ENCODE peak calls at places on chromosomes 7 and 10, in seven cellular contexts. A is upper lobe of left lung; C is CD4-positive, CD25-positive, alpha-beta regulatory T cell; G is lung; P is cardiac fibroblast; F is stomach; B is tibial artery. H is an unnamed sample.

GRCh38 chr7:25389489-25390106 is 161.3 kb upstream of the NPVF start:
- DNase-seq in A (no peak), C (peak), G (no peak), P (peak), F (no peak), B (no peak), H (no peak)

GRCh38 chr7:157004050-157004838 is 6.2 kb downstream of the MNX1 start:
- DNase-seq in A (peak), C (no peak), G (no peak), P (peak), F (no peak), B (peak), H (peak)

GRCh38 chr10:114869500-114869899 is 47.9 kb downstream of the FHIP2A start:
- DNase-seq in A (no peak), C (no peak), G (no peak), P (peak), F (no peak), B (no peak), H (no peak)

GRCh38 chr7:80082214-80082613 is 52.4 kb upstream of the GNAI1 start:
- DNase-seq in A (no peak), C (no peak), G (no peak), P (no peak), F (no peak), B (no peak), H (no peak)

GRCh38 chr10:13891542-13892431 is 305.0 kb downstream of the PRPF18 start:
- DNase-seq in A (peak), C (peak), G (no peak), P (peak), F (no peak), B (peak), H (no peak)

GRCh38 chr10:23402856-23403255 is 36.0 kb upstream of the OTUD1 start:
- DNase-seq in A (no peak), C (no peak), G (no peak), P (no peak), F (no peak), B (no peak), H (no peak)

GRCh38 chr7:43559939-43560335 is 23.0 kb upstream of the STK17A start:
- DNase-seq in A (no peak), C (no peak), G (no peak), P (no peak), F (no peak), B (no peak), H (no peak)

GRCh38 chr7:47949703-47950102 is 1.4 kb upstream of the PKD1L1 start:
- DNase-seq in A (no peak), C (no peak), G (no peak), P (no peak), F (no peak), B (no peak), H (no peak)

GRCh38 chr10:91799580-91799975 is 1.4 kb downstream of the TNKS2 start:
- DNase-seq in A (no peak), C (no peak), G (no peak), P (peak), F (no peak), B (no peak), H (no peak)
- H3K4me3 ChIP-seq in A (peak), C (peak), G (no peak), P (peak), F (peak), B (peak), H (no peak)

GRCh38 chr10:120458432-120458831 is 1.4 kb downstream of the PLPP4 start:
- DNase-seq in A (no peak), C (no peak), G (peak), P (no peak), F (no peak), B (no peak), H (no peak)

GRCh38 chr10:120455606-120456005 is 1.4 kb upstream of the PLPP4 start:
- DNase-seq in A (no peak), C (no peak), G (peak), P (no peak), F (no peak), B (no peak), H (no peak)

GRCh38 chr10:120456143-120456625 is 843 bp upstream of the PLPP4 start:
- DNase-seq in A (peak), C (no peak), G (peak), P (no peak), F (no peak), B (no peak), H (no peak)

GRCh38 chr10:120457431-120458172 is 575 bp downstream of the PLPP4 start:
- DNase-seq in A (peak), C (no peak), G (peak), P (no peak), F (no peak), B (no peak), H (no peak)

GRCh38 chr10:120456626-120457430 is at the start of gene PLPP4:
- DNase-seq in A (peak), C (no peak), G (peak), P (peak), F (no peak), B (no peak), H (no peak)
- H3K4me3 ChIP-seq in A (peak), C (no peak), G (peak), P (peak), F (peak), B (peak), H (no peak)

DNA sequence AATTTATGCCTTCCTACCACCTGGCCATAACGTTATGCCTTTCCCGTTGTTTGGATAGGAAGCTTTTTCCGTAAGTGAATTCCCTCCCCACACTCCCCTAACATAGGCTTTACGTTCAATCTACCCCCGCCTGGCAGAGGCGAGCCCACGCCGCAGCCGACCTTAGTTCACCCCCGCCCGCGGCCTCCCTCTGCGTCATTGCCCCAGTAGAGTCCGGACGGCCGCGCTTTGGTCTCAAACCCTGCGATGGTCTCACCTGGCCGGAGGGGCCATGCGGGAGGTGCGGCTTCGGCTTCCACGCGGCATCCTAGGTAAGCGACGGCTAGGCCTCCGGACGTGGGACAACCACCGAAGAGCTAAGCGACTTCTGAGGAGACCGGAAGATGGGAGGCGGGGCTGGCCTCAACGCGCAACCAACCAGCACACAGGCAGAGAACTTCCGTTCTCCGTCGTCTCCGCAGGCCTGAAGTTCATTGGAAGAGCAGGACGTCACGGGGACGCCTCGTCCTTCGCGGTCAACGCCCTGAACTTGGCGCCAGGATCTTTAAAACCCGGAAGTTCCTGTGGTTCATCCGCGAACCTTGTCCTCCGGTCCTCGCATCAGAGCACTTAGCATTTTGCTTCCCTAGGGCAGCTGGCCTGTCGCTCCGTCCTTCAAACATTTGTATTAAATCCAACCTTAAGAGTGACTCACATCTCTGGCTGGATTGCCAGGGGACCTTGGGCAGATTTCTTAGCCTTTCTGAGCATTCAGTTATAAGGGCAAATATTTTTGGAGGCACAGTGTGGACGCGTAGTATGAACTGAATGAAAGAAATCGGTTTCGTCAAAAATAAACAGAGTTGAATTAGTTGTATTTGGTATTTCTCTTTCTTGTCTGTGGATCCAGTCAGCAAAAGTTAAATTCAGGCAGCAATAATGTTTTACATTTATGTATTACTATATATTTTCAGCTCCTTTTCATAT is at the start of gene CHCHD2:
- DNase-seq in A (peak), C (peak), G (peak), P (peak), F (peak), B (peak), H (peak)
- H3K4me3 ChIP-seq in A (peak), C (peak), G (peak), P (peak), F (peak), B (peak), H (peak)

GRCh38 chr10:62926407-62926806 is 110.2 kb upstream of the EGR2 start:
- DNase-seq in A (no peak), C (no peak), G (no peak), P (no peak), F (no peak), B (no peak), H (no peak)

GRCh38 chr10:62919776-62920175 is 103.6 kb upstream of the EGR2 start:
- DNase-seq in A (no peak), C (no peak), G (no peak), P (peak), F (no peak), B (no peak), H (no peak)

DNA sequence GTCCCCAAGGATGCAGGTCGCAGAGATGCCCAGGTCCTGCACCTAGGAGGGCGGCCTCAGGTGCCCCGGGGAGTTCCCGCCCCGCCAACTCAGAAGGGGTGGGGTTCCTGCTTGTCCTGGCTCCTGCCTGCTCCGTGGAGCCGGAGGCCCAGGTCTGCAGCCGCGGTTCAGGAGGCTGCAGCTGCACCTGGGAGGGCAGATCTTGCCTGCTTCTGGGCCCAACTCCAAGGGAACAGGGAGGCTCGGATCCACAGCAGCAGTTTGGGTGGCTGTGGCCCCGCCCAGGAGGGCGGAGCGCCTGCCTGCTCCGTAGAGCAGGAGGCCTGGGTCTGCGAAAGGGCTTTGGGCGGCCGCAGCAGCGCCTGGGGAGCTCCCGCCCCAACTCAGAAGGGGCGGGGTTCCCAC is 108.2 kb upstream of the EGR2 start:
- DNase-seq in A (peak), C (no peak), G (no peak), P (no peak), F (no peak), B (no peak), H (peak)
- H3K4me3 ChIP-seq in A (no peak), C (no peak), G (no peak), P (no peak), F (no peak), B (no peak), H (no peak)